ENCODE peak calls at places on chromosome 1, in eight cellular contexts. U is esophagus squamous epithelium, I is astrocyte of the spinal cord, Y is thyroid gland, Q is spleen, D is thoracic aorta, V is neural progenitor cell, R is fibroblast of the aortic adventitia. L is an unnamed sample.

GRCh38 chr1:22524481-22524880 is 38.8 kb upstream of the EPHA8 start:
- DNase-seq in Q (no peak), R (no peak), D (no peak), U (no peak), V (no peak), I (no peak), Y (peak; percentile 39), L (no peak)

GRCh38 chr1:76503100-76503499 is 364.2 kb upstream of the ST6GALNAC5 start:
- DNase-seq in Y (no peak), R (no peak), Q (no peak), U (no peak), V (peak; percentile 77), D (no peak), I (no peak), L (no peak)

GRCh38 chr1:54928327-54928726 is 41.3 kb upstream of the DHCR24 start:
- DNase-seq in V (no peak), U (no peak), D (no peak), Q (no peak), R (no peak), I (no peak), Y (no peak), L (no peak)

GRCh38 chr1:20371411-20371810 is 80.7 kb downstream of the VWA5B1 start:
- DNase-seq in Q (peak; percentile 24), I (peak; percentile 18), V (peak; percentile 80), D (no peak), U (no peak), R (peak; percentile 33), Y (no peak), L (peak; percentile 7)

GRCh38 chr1:30790850-30791778 is 33.5 kb upstream of the LAPTM5 start:
- DNase-seq in R (no peak), D (no peak), V (no peak), Q (peak; percentile 64), U (no peak), I (no peak), Y (no peak), L (peak; percentile 48)

GRCh38 chr1:233518344-233518743 is 95.6 kb upstream of the KCNK1 start:
- DNase-seq in D (no peak), Y (no peak), V (peak; percentile 59), I (peak; percentile 13), R (peak; percentile 25), U (no peak), Q (no peak), L (peak; percentile 25)

GRCh38 chr1:170487503-170487902 is 44.5 kb upstream of the GORAB start:
- DNase-seq in Q (no peak), V (no peak), U (no peak), D (no peak), I (no peak), R (no peak), Y (no peak), L (no peak)

GRCh38 chr1:189357317-189357716 is 1120.3 kb downstream of the BRINP3 start:
- DNase-seq in U (no peak), R (no peak), Y (no peak), D (no peak), Q (no peak), I (no peak), V (no peak), L (no peak)

GRCh38 chr1:155136728-155137127 is 1.1 kb downstream of the SLC50A1 start:
- DNase-seq in V (no peak), U (no peak), I (no peak), Q (peak; percentile 73), D (no peak), R (no peak), Y (no peak), L (no peak)

GRCh38 chr1:20588634-20589225 is at the start of gene CDA:
- DNase-seq in V (no peak), U (no peak), R (no peak), D (no peak), Q (peak; percentile 82), Y (no peak), I (no peak), L (no peak)

GRCh38 chr1:39800471-39800835 is 11.8 kb upstream of the BMP8B start:
- DNase-seq in U (no peak), Q (no peak), Y (no peak), R (no peak), D (no peak), V (no peak), I (no peak), L (no peak)

DNA sequence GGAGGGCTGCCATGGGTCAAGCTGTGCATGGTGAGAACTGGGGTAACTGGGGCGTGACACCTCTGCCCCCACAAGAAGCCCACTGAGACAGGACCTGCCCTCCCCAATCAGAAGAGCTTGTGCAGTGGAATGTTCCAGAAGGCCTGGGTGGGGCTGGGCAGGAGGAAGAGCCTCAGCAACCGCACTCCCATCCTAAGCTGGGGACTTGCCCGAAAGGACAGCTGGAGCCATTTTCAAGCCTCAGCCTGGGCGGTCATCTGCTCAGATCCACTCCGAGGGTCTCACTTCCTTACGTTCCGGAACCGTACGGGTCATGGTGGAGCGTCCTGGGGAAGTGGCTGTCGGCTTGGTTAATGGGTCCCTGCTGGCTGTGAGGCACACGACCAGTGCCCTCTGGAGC is 158.6 kb upstream of the ARHGEF16 start:
- DNase-seq in Y (no peak), R (no peak), U (no peak), I (no peak), V (no peak), D (no peak), Q (no peak), L (no peak)
- H3K4me3 ChIP-seq in Y (no peak overlapping the region), R (no peak overlapping the region), U (no peak overlapping the region), I (no peak overlapping the region), V (no peak overlapping the region), D (no peak overlapping the region), Q (no peak overlapping the region), L (no peak overlapping the region)

DNA sequence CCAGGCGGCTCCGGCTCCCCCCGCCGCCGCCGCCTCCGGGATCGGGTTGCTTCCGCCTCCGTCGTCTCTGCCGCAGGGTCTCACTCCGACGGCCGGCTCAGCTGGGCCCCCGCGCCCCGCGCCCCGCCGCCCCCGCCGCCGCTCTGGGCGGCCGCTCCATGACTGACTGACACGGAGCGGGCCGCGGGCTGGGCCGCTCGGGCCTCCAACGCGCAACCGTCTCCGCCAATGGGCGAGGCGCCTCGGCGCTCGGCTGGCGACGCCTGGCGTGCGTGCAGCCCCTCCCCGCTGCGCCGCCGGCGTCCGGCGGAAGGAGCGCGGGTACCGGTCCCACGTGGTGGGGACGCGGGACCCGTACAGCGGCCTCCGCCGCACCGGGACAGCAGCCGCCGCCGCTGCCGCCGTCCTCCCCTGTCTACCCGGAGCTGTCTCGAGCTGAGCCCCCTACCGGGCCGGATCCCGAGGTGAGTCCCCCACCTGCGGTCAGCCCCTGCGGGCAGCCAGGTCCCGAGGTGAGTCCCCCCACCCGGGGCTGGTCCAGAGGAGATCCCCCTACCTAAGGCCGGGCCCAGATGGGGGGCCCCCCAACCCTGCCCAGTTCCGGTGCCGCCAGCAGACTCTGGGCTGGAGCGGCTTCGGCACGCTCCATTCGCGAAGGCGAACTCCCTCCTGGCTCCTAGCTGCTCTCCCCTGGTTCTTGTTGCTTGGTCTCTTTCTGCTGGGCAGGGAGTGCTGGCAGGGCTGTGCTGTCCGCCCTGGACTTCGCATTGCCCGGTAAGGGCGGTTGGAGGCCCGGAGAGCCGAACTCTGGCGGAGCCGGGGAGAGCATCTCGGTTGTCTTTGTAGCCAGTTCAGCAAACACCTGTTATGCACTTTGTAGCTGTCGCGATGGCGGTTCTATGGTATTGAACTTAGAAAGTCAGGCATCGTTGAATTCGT is at the start of the genes TAF5L and URB2:
- DNase-seq in R (peak; percentile 82), D (no peak), I (peak; percentile 88), V (peak; percentile 97), U (peak; percentile 16), Y (peak; percentile 87), Q (peak; percentile 98), L (peak; percentile 89)
- TF ChIP-seq CTCF in R (no peak), D (no peak), I (no peak), V (no peak), U (no peak), Y (no peak), Q (no peak), L (no peak)

GRCh38 chr1:110383311-110383990 is 7.4 kb downstream of the SLC16A4 start:
- DNase-seq in Q (no peak), I (no peak), R (peak; percentile 33), D (no peak), Y (no peak), V (no peak), U (no peak), L (peak; percentile 46)

GRCh38 chr1:110384581-110385321 is 6.1 kb downstream of the SLC16A4 start:
- DNase-seq in D (no peak), U (no peak), V (no peak), I (no peak), R (no peak), Y (no peak), Q (peak; percentile 82), L (no peak)

GRCh38 chr1:110375490-110375889 is 15.3 kb downstream of the SLC16A4 start:
- DNase-seq in I (no peak), Y (no peak), V (no peak), R (peak; percentile 18), U (no peak), Q (no peak), D (no peak), L (no peak)

GRCh38 chr1:110385369-110385768 is 5.5 kb downstream of the SLC16A4 start:
- DNase-seq in Q (no peak), Y (no peak), I (no peak), R (no peak), V (no peak), U (no peak), D (no peak), L (no peak)

DNA sequence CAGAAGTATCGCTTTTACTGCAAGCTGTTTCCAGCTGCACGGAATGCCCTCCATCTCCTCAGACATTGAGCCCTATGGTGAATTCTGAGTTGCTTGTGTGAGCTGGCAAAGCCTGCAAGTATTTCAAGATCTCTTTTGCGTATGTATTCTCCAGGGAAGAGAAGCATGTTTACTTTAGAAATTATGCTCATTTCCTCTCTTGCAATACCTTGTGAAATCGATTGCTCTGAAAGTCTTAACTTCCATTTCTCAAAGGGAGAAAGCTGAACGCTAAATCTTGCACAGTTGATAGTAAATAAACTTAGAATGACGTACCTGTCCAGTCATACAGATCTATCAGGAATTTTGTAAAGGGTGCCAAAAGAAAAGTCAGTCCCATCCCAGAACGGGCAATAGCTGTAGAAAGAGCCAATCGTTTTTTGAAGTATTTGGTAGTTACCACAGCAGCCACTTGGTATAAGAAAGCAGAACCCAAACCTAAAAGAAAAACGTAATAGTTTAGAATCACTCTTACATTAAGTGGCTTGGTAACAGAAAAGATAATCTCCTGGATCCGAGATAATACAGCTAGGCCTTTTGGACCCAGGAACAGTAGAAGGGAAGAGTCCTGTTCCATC is 10.1 kb downstream of the SLC16A4 start:
- DNase-seq in Q (no peak), I (peak; percentile 29), V (no peak), Y (no peak), U (no peak), D (no peak), R (peak; percentile 85), L (peak; percentile 97)
- H3K4me3 ChIP-seq in Q (no peak overlapping the region), I (no peak overlapping the region), V (no peak overlapping the region), Y (no peak overlapping the region), U (no peak overlapping the region), D (no peak overlapping the region), R (no peak overlapping the region), L (no peak overlapping the region)

DNA sequence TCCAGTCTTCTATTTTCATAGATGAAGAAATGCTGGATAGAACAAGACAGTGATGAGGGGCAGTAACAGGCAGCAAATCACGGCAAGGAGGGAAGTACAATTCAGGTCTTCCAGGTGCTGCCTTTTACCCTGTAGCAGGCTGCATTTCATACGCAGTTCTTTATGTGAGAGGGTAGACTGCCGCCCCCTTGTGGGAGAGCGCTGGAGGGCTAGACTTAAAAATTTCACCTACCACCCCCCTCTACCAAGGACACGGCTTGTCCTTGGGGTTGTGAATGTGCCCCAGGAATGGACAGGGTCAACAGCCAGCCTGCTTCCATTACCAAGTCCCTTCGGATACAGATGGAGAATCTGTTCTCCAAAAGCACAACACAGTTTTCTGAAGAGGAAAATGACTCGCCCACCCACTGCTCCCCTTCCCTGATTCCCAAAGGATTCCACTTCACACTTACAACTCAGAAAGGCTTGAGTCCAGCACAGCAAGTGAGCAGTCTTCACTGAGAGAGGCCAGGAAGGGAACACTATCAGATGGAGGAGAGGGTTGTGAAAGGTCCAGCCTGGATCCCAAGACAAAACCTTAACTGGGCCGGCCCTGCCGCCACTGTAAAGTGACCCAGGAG is 7.4 kb downstream of the WDR77 start:
- DNase-seq in U (no peak), D (no peak), Y (no peak), V (peak; percentile 68), R (no peak), Q (peak; percentile 79), I (no peak), L (peak; percentile 51)
- TF ChIP-seq CTCF in U (peak; percentile 18), D (peak; percentile 12), Y (no peak), V (peak; percentile 76), R (peak; percentile 42), Q (peak; percentile 26), I (peak; percentile 70), L (peak; percentile 67)

L was measured in fibroblast of villous mesenchyme.